ENCODE peak calls at places on chromosomes 2 and 18, in six cellular contexts. One of them, this sample, is unnamed.

GRCh38 chr18:69432847-69433246 is 32.2 kb downstream of the DOK6 start:
- DNase-seq in DMS153: no peak
- DNase-seq in GM12878: no peak
- DNase-seq in PC-3: no peak
- DNase-seq in HS-27A: no peak
- DNase-seq in IMR-90: no peak
- DNase-seq in this sample: no peak

GRCh38 chr18:8959551-8960135 is 142.9 kb upstream of the NDUFV2 start:
- DNase-seq in GM12878: no peak
- DNase-seq in PC-3: no peak
- DNase-seq in IMR-90: no peak
- DNase-seq in HS-27A: no peak
- DNase-seq in DMS153: no peak
- DNase-seq in this sample: no peak

GRCh38 chr2:130374587-130375290 is 18.9 kb downstream of the PTPN18 start:
- DNase-seq in PC-3: no peak
- DNase-seq in DMS153: no peak
- DNase-seq in GM12878: no peak
- DNase-seq in HS-27A: no peak
- DNase-seq in IMR-90: peak; percentile 52
- DNase-seq in this sample: no peak

GRCh38 chr2:206800501-206801416 is 35.4 kb downstream of the FASTKD2 start:
- DNase-seq in PC-3: peak; percentile 82
- DNase-seq in HS-27A: peak; percentile 12
- DNase-seq in GM12878: no peak
- DNase-seq in IMR-90: peak; percentile 76
- DNase-seq in DMS153: peak; percentile 62
- DNase-seq in this sample: peak; percentile 44

GRCh38 chr2:127479866-127480743 is 46.2 kb downstream of the IWS1 start:
- DNase-seq in DMS153: no peak
- DNase-seq in GM12878: no peak
- DNase-seq in IMR-90: no peak
- DNase-seq in HS-27A: no peak
- DNase-seq in PC-3: no peak
- DNase-seq in this sample: no peak

GRCh38 chr2:109614715-109615636 is 812 bp downstream of the SOWAHC start:
- DNase-seq in IMR-90: no peak
- DNase-seq in GM12878: no peak
- DNase-seq in DMS153: no peak
- DNase-seq in HS-27A: no peak
- DNase-seq in PC-3: no peak
- DNase-seq in this sample: no peak

GRCh38 chr2:38218583-38218982 is 142.6 kb upstream of the CYP1B1 start:
- DNase-seq in IMR-90: no peak
- DNase-seq in GM12878: no peak
- DNase-seq in PC-3: no peak
- DNase-seq in HS-27A: no peak
- DNase-seq in DMS153: no peak
- DNase-seq in this sample: no peak

GRCh38 chr18:3966246-3966984 is 488.7 kb downstream of the DLGAP1 start:
- DNase-seq in GM12878: no peak
- DNase-seq in IMR-90: peak; percentile 50
- DNase-seq in HS-27A: no peak
- DNase-seq in DMS153: no peak
- DNase-seq in PC-3: no peak
- DNase-seq in this sample: no peak

GRCh38 chr2:191155608-191156071 is 4.8 kb upstream of the STAT4 start:
- DNase-seq in PC-3: peak; percentile 58
- DNase-seq in GM12878: no peak
- DNase-seq in IMR-90: peak; percentile 70
- DNase-seq in DMS153: no peak
- DNase-seq in HS-27A: no peak
- DNase-seq in this sample: no peak

GRCh38 chr18:48790869-48791635 is 159.7 kb downstream of the SMAD7 start:
- DNase-seq in HS-27A: no peak
- DNase-seq in GM12878: no peak
- DNase-seq in DMS153: no peak
- DNase-seq in PC-3: no peak
- DNase-seq in IMR-90: no peak
- DNase-seq in this sample: no peak

GRCh38 chr2:133674433-133675331 is 106.4 kb upstream of the NCKAP5 start:
- DNase-seq in IMR-90: peak; percentile 90
- DNase-seq in HS-27A: no peak
- DNase-seq in PC-3: peak; percentile 68
- DNase-seq in GM12878: no peak
- DNase-seq in DMS153: peak; percentile 90
- DNase-seq in this sample: no peak

GRCh38 chr2:227545990-227546389 is 52.7 kb upstream of the SCYGR2 start:
- DNase-seq in GM12878: no peak
- DNase-seq in IMR-90: no peak
- DNase-seq in HS-27A: no peak
- DNase-seq in DMS153: no peak
- DNase-seq in PC-3: peak; percentile 44
- DNase-seq in this sample: no peak

GRCh38 chr2:3535467-3535793 is 16.1 kb upstream of the ADI1 start:
- DNase-seq in DMS153: no peak
- DNase-seq in IMR-90: no peak
- DNase-seq in PC-3: no peak
- DNase-seq in GM12878: no peak
- DNase-seq in HS-27A: no peak
- DNase-seq in this sample: no peak

This sample was measured in T-helper 2 cell treated with Interferon-gamma antibody and Interleukin-4, amounts not matched to agents 5 μg/mL and 100 μg/mL, for 36 hours.